ENCODE peak calls at places on chromosomes 2 and 18, in five cellular contexts. One of them, this sample, is unnamed.

GRCh38 chr2:84674586-84674985 is 158.3 kb downstream of the DNAH6 start:
- DNase-seq in heart left ventricle: no peak
- DNase-seq in cardiac fibroblast: no peak
- DNase-seq in IMR-90: peak; percentile 35
- DNase-seq in MM.1S: no peak
- DNase-seq in this sample: no peak

GRCh38 chr18:32930695-32931301 is 158.0 kb upstream of the KLHL14 start:
- DNase-seq in heart left ventricle: no peak
- DNase-seq in cardiac fibroblast: peak; percentile 68
- DNase-seq in IMR-90: peak; percentile 60
- DNase-seq in MM.1S: peak; percentile 59
- DNase-seq in this sample: no peak

GRCh38 chr2:60553992-60554648 is 666 bp upstream of the BCL11A start:
- DNase-seq in MM.1S: peak; percentile 50
- DNase-seq in cardiac fibroblast: no peak
- DNase-seq in heart left ventricle: peak; percentile 48
- DNase-seq in IMR-90: no peak
- DNase-seq in this sample: no peak

GRCh38 chr2:121860033-121860810 is 104.8 kb downstream of the TSN start:
- DNase-seq in heart left ventricle: no peak
- DNase-seq in MM.1S: no peak
- DNase-seq in cardiac fibroblast: peak; percentile 31
- DNase-seq in IMR-90: peak; percentile 93
- DNase-seq in this sample: no peak

GRCh38 chr2:12704378-12704777 is 12.4 kb upstream of the TRIB2 start:
- DNase-seq in MM.1S: no peak
- DNase-seq in IMR-90: peak; percentile 31
- DNase-seq in heart left ventricle: no peak
- DNase-seq in cardiac fibroblast: peak; percentile 77
- DNase-seq in this sample: no peak

GRCh38 chr2:66717491-66717890 is 282.6 kb downstream of the MEIS1 start:
- DNase-seq in MM.1S: no peak
- DNase-seq in IMR-90: peak; percentile 71
- DNase-seq in heart left ventricle: no peak
- DNase-seq in cardiac fibroblast: no peak
- DNase-seq in this sample: peak; percentile 52

GRCh38 chr2:7154666-7155065 is 237.5 kb downstream of the RNF144A start:
- DNase-seq in cardiac fibroblast: no peak
- DNase-seq in MM.1S: no peak
- DNase-seq in heart left ventricle: no peak
- DNase-seq in IMR-90: no peak
- DNase-seq in this sample: no peak

GRCh38 chr18:48475635-48476549 is 62.9 kb upstream of the CTIF start:
- DNase-seq in MM.1S: peak; percentile 67
- DNase-seq in heart left ventricle: no peak
- DNase-seq in cardiac fibroblast: peak; percentile 91
- DNase-seq in IMR-90: peak; percentile 82
- DNase-seq in this sample: peak; percentile 77

GRCh38 chr18:37524546-37525301 is 40.9 kb downstream of the CELF4 start:
- DNase-seq in IMR-90: no peak
- DNase-seq in cardiac fibroblast: no peak
- DNase-seq in MM.1S: no peak
- DNase-seq in heart left ventricle: no peak
- DNase-seq in this sample: no peak

GRCh38 chr2:201661366-201661765 is 18.1 kb upstream of the TMEM237 start:
- DNase-seq in cardiac fibroblast: peak; percentile 40
- DNase-seq in MM.1S: no peak
- DNase-seq in heart left ventricle: no peak
- DNase-seq in IMR-90: no peak
- DNase-seq in this sample: no peak

GRCh38 chr2:174914894-174915760 is 90.1 kb downstream of the CHN1 start:
- DNase-seq in heart left ventricle: peak; percentile 46
- DNase-seq in IMR-90: no peak
- DNase-seq in cardiac fibroblast: peak; percentile 84
- DNase-seq in MM.1S: no peak
- DNase-seq in this sample: no peak

GRCh38 chr18:38611036-38611964 is 1045.7 kb upstream of the CELF4 start:
- DNase-seq in MM.1S: peak; percentile 93
- DNase-seq in IMR-90: no peak
- DNase-seq in cardiac fibroblast: no peak
- DNase-seq in heart left ventricle: peak; percentile 27
- DNase-seq in this sample: no peak

GRCh38 chr2:28152585-28153284 is 239.9 kb upstream of the FOSL2 start:
- DNase-seq in MM.1S: no peak
- DNase-seq in heart left ventricle: no peak
- DNase-seq in IMR-90: peak; percentile 45
- DNase-seq in cardiac fibroblast: peak; percentile 35
- DNase-seq in this sample: peak; percentile 15

GRCh38 chr2:229601396-229601795 is 113.0 kb downstream of the DNER start:
- DNase-seq in IMR-90: no peak
- DNase-seq in cardiac fibroblast: no peak
- DNase-seq in heart left ventricle: no peak
- DNase-seq in MM.1S: no peak
- DNase-seq in this sample: no peak

GRCh38 chr18:39380823-39381222 is 1815.2 kb upstream of the CELF4 start:
- DNase-seq in MM.1S: no peak
- DNase-seq in cardiac fibroblast: no peak
- DNase-seq in IMR-90: no peak
- DNase-seq in heart left ventricle: no peak
- DNase-seq in this sample: no peak

GRCh38 chr2:216583157-216583556 is 50.1 kb upstream of the IGFBP2 start:
- DNase-seq in MM.1S: no peak
- DNase-seq in cardiac fibroblast: peak; percentile 52
- DNase-seq in IMR-90: peak; percentile 99
- DNase-seq in heart left ventricle: no peak
- DNase-seq in this sample: peak; percentile 84

GRCh38 chr2:7972670-7973069 is 709.2 kb upstream of the ID2 start:
- DNase-seq in IMR-90: no peak
- DNase-seq in heart left ventricle: no peak
- DNase-seq in MM.1S: no peak
- DNase-seq in cardiac fibroblast: no peak
- DNase-seq in this sample: no peak

GRCh38 chr18:77025831-77026363 is 106.7 kb downstream of the MBP start:
- DNase-seq in IMR-90: no peak
- DNase-seq in cardiac fibroblast: no peak
- DNase-seq in heart left ventricle: no peak
- DNase-seq in MM.1S: no peak
- DNase-seq in this sample: no peak

GRCh38 chr2:191677091-191677645 is 768 bp upstream of the NABP1 start:
- DNase-seq in MM.1S: peak; percentile 65
- DNase-seq in IMR-90: peak; percentile 93
- DNase-seq in cardiac fibroblast: peak; percentile 94
- DNase-seq in heart left ventricle: no peak
- DNase-seq in this sample: peak; percentile 82

GRCh38 chr18:44495151-44495550 is 185.5 kb upstream of the SETBP1 start:
- DNase-seq in IMR-90: no peak
- DNase-seq in heart left ventricle: no peak
- DNase-seq in cardiac fibroblast: no peak
- DNase-seq in MM.1S: no peak
- DNase-seq in this sample: no peak

GRCh38 chr2:171583566-171583965 is 61.3 kb downstream of the CYBRD1 start:
- DNase-seq in heart left ventricle: no peak
- DNase-seq in cardiac fibroblast: no peak
- DNase-seq in MM.1S: no peak
- DNase-seq in IMR-90: no peak
- DNase-seq in this sample: no peak

GRCh38 chr18:78623142-78623541 is 356.5 kb upstream of the SALL3 start:
- DNase-seq in MM.1S: no peak
- DNase-seq in IMR-90: no peak
- DNase-seq in heart left ventricle: no peak
- DNase-seq in cardiac fibroblast: no peak
- DNase-seq in this sample: no peak

GRCh38 chr2:8934338-8934737 is 69.1 kb downstream of the MBOAT2 start:
- DNase-seq in heart left ventricle: no peak
- DNase-seq in IMR-90: no peak
- DNase-seq in cardiac fibroblast: no peak
- DNase-seq in MM.1S: no peak
- DNase-seq in this sample: no peak

GRCh38 chr2:24731040-24731439 is 62.2 kb downstream of the PTRHD1 start:
- DNase-seq in heart left ventricle: no peak
- DNase-seq in IMR-90: no peak
- DNase-seq in MM.1S: no peak
- DNase-seq in cardiac fibroblast: peak; percentile 17
- DNase-seq in this sample: no peak

GRCh38 chr2:128536925-128537620 is 218.4 kb upstream of the HS6ST1 start:
- DNase-seq in IMR-90: peak; percentile 99
- DNase-seq in MM.1S: no peak
- DNase-seq in heart left ventricle: no peak
- DNase-seq in cardiac fibroblast: peak; percentile 85
- DNase-seq in this sample: peak; percentile 98

GRCh38 chr18:63844254-63844653 is 43.3 kb upstream of the SERPINB2 start:
- DNase-seq in cardiac fibroblast: peak; percentile 48
- DNase-seq in MM.1S: peak; percentile 68
- DNase-seq in IMR-90: peak; percentile 67
- DNase-seq in heart left ventricle: no peak
- DNase-seq in this sample: peak; percentile 19

DNA sequence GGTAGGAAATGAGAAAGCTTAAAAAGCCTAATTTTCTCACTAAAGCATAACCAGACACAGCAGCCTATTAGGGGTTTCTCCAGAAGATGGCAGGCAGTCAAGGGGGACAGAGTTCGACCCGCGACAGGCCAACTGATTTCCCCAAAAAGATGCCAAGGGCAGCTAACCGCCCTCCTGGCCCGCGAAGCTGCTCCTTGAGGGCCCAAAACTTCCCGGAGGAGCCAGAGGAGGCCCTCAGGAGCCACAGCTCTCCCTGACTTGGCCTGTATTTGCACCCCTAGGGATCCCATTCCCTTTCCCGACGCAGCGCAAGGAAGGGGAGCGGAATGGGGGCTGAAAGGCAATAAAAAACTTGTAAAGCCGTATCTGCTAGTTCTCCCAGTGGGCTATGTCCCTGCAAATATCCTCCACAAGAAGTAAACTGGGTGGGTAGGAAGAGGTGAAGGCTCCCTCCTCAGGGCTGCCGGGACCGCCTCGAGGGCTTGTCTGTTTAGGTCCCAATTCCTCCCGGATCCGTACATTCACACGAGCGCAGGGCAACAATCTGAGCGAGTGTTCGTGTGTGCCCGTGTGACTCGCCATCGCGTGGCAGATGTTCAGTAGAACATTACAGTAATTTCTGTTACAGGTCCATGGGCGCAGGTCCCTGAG is 756 bp upstream of the NAGK start:
- DNase-seq in cardiac fibroblast: peak; percentile 35
- DNase-seq in heart left ventricle: peak; percentile 28
- DNase-seq in MM.1S: peak; percentile 18
- DNase-seq in IMR-90: no peak
- DNase-seq in this sample: no peak
- TF ChIP-seq CTCF in cardiac fibroblast: peak; percentile 4
- TF ChIP-seq CTCF in heart left ventricle: no peak
- TF ChIP-seq CTCF in MM.1S: no peak
- TF ChIP-seq CTCF in IMR-90: no peak
- TF ChIP-seq CTCF in this sample: no peak

GRCh38 chr2:127085260-127085666 is 21.7 kb downstream of the BIN1 start:
- DNase-seq in MM.1S: no peak
- DNase-seq in cardiac fibroblast: peak; percentile 72
- DNase-seq in heart left ventricle: no peak
- DNase-seq in IMR-90: peak; percentile 23
- DNase-seq in this sample: no peak

GRCh38 chr2:127086800-127087737 is 19.9 kb downstream of the BIN1 start:
- DNase-seq in IMR-90: peak; percentile 88
- DNase-seq in MM.1S: no peak
- DNase-seq in heart left ventricle: peak; percentile 89
- DNase-seq in cardiac fibroblast: peak; percentile 97
- DNase-seq in this sample: peak; percentile 87

GRCh38 chr2:127083819-127084503 is 23.0 kb downstream of the BIN1 start:
- DNase-seq in heart left ventricle: peak; percentile 67
- DNase-seq in cardiac fibroblast: peak; percentile 97
- DNase-seq in MM.1S: no peak
- DNase-seq in IMR-90: peak; percentile 98
- DNase-seq in this sample: peak; percentile 92

GRCh38 chr2:127082974-127083373 is 24.0 kb downstream of the BIN1 start:
- DNase-seq in IMR-90: peak; percentile 35
- DNase-seq in MM.1S: no peak
- DNase-seq in heart left ventricle: no peak
- DNase-seq in cardiac fibroblast: peak; percentile 71
- DNase-seq in this sample: no peak

GRCh38 chr2:127084611-127085031 is 22.3 kb downstream of the BIN1 start:
- DNase-seq in IMR-90: no peak
- DNase-seq in MM.1S: no peak
- DNase-seq in heart left ventricle: no peak
- DNase-seq in cardiac fibroblast: no peak
- DNase-seq in this sample: no peak
- H3K4me3 ChIP-seq in IMR-90: no peak overlapping the region
- H3K4me3 ChIP-seq in MM.1S: no peak overlapping the region
- H3K4me3 ChIP-seq in heart left ventricle: peak overlapping the region; percentile 13
- H3K4me3 ChIP-seq in cardiac fibroblast: no peak overlapping the region
- H3K4me3 ChIP-seq in this sample: no peak overlapping the region

DNA sequence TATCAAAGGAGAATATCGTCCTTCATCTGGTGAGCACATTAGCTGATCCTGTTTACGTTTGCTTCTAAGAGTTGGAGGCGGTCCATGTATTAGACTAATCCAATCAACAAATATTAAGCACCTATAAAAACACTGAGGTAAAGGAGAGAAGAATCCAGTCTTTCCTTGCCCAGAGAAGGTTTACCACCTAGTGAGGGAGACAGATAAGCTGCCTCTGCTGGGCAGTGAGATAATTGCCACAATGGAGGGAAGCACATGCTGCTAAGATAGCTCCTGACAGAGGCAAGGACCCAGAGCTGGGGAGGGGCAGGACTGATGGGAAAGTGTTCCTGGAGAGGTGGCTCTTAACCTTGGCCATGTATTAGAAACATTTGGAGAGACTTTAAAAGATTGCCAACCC is 36.7 kb upstream of the ST8SIA5 start:
- DNase-seq in heart left ventricle: no peak
- DNase-seq in IMR-90: no peak
- DNase-seq in MM.1S: no peak
- DNase-seq in cardiac fibroblast: no peak
- DNase-seq in this sample: no peak
- TF ChIP-seq CTCF in heart left ventricle: no peak
- TF ChIP-seq CTCF in IMR-90: no peak
- TF ChIP-seq CTCF in MM.1S: no peak
- TF ChIP-seq CTCF in cardiac fibroblast: no peak
- TF ChIP-seq CTCF in this sample: no peak

GRCh38 chr2:108621689-108622681 is 87.7 kb downstream of the LIMS1 start:
- DNase-seq in heart left ventricle: no peak
- DNase-seq in cardiac fibroblast: no peak
- DNase-seq in IMR-90: no peak
- DNase-seq in MM.1S: no peak
- DNase-seq in this sample: no peak
- H3K4me3 ChIP-seq in heart left ventricle: no peak overlapping the region
- H3K4me3 ChIP-seq in cardiac fibroblast: no peak overlapping the region
- H3K4me3 ChIP-seq in IMR-90: no peak overlapping the region
- H3K4me3 ChIP-seq in MM.1S: peak overlapping the region; percentile 51
- H3K4me3 ChIP-seq in this sample: no peak overlapping the region

GRCh38 chr18:31647354-31647753 is 37.0 kb downstream of the B4GALT6 start:
- DNase-seq in MM.1S: no peak
- DNase-seq in cardiac fibroblast: no peak
- DNase-seq in heart left ventricle: no peak
- DNase-seq in IMR-90: no peak
- DNase-seq in this sample: no peak

GRCh38 chr18:31648966-31649429 is 35.4 kb downstream of the B4GALT6 start:
- DNase-seq in heart left ventricle: no peak
- DNase-seq in MM.1S: no peak
- DNase-seq in cardiac fibroblast: peak; percentile 45
- DNase-seq in IMR-90: peak; percentile 15
- DNase-seq in this sample: no peak

GRCh38 chr18:31648458-31648857 is 35.9 kb downstream of the B4GALT6 start:
- DNase-seq in MM.1S: no peak
- DNase-seq in IMR-90: no peak
- DNase-seq in heart left ventricle: no peak
- DNase-seq in cardiac fibroblast: no peak
- DNase-seq in this sample: no peak

GRCh38 chr18:31645411-31645810 is 39.0 kb downstream of the B4GALT6 start:
- DNase-seq in heart left ventricle: no peak
- DNase-seq in MM.1S: no peak
- DNase-seq in cardiac fibroblast: no peak
- DNase-seq in IMR-90: no peak
- DNase-seq in this sample: no peak

GRCh38 chr18:31646332-31646822 is 38.0 kb downstream of the B4GALT6 start:
- DNase-seq in heart left ventricle: no peak
- DNase-seq in MM.1S: no peak
- DNase-seq in cardiac fibroblast: no peak
- DNase-seq in IMR-90: no peak
- DNase-seq in this sample: no peak
- TF ChIP-seq CTCF in heart left ventricle: no peak
- TF ChIP-seq CTCF in MM.1S: no peak
- TF ChIP-seq CTCF in cardiac fibroblast: no peak
- TF ChIP-seq CTCF in IMR-90: no peak
- TF ChIP-seq CTCF in this sample: no peak

This sample was measured in astrocyte of the cerebellum.